ENCODE peak calls at places on chromosomes 4 and X, in four cellular contexts. K, Z, J and B are unnamed samples.

GRCh38 chrX:8548446-8548845 is 83.8 kb downstream of the VCX3B start:
- DNase-seq in K (no peak), Z (no peak), J (no peak), B (no peak)

GRCh38 chr4:40038972-40039371 is 17.7 kb upstream of the N4BP2 start:
- DNase-seq in K (no peak), Z (no peak), J (peak; percentile 6), B (no peak)

GRCh38 chrX:14095702-14096101 is 66.0 kb upstream of the GEMIN8 start:
- DNase-seq in K (peak; percentile 34), Z (peak; percentile 70), J (peak; percentile 42), B (no peak)

GRCh38 chrX:46837543-46838481 is 969 bp downstream of the RP2 start:
- DNase-seq in K (peak; percentile 30), Z (peak; percentile 20), J (peak; percentile 40), B (no peak)

GRCh38 chr4:84800256-84800655 is 166.2 kb downstream of the WDFY3 start:
- DNase-seq in K (no peak), Z (no peak), J (no peak), B (no peak)

GRCh38 chr4:145609494-145610427 is 9.4 kb upstream of the MMAA start:
- DNase-seq in K (peak; percentile 38), Z (peak; percentile 85), J (peak; percentile 74), B (peak; percentile 39)

GRCh38 chrX:113929004-113929403 is 654.9 kb upstream of the HTR2C start:
- DNase-seq in K (no peak), Z (peak; percentile 67), J (peak; percentile 19), B (no peak)

GRCh38 chr4:13580018-13580417 is 35.7 kb upstream of the NKX3-2 start:
- DNase-seq in K (no peak), Z (no peak), J (no peak), B (no peak)

GRCh38 chr4:52545099-52546069 is 113.7 kb downstream of the USP46 start:
- DNase-seq in K (peak; percentile 72), Z (peak; percentile 75), J (peak; percentile 61), B (peak; percentile 40)

GRCh38 chr4:53477038-53477565 is 99.7 kb downstream of the FIP1L1 start:
- DNase-seq in K (no peak), Z (peak; percentile 18), J (no peak), B (no peak)

GRCh38 chrX:69493193-69493592 is 10.9 kb upstream of the NALF2 start:
- DNase-seq in K (peak; percentile 36), Z (peak; percentile 19), J (no peak), B (no peak)

GRCh38 chr4:115365185-115365584 is 251.8 kb upstream of the NDST4 start:
- DNase-seq in K (no peak), Z (no peak), J (no peak), B (no peak)

GRCh38 chr4:143294310-143294709 is 42.4 kb upstream of the GAB1 start:
- DNase-seq in K (no peak), Z (peak; percentile 92), J (no peak), B (no peak)

GRCh38 chr4:119209077-119209476 is 3.4 kb upstream of the USP53 start:
- DNase-seq in K (peak; percentile 41), Z (peak; percentile 85), J (peak; percentile 94), B (no peak)

GRCh38 chr4:95363966-95364365 is 184.8 kb downstream of the UNC5C start:
- DNase-seq in K (no peak), Z (peak; percentile 31), J (no peak), B (no peak)

GRCh38 chr4:95362066-95362465 is 186.7 kb downstream of the UNC5C start:
- DNase-seq in K (no peak), Z (no peak), J (no peak), B (no peak)

GRCh38 chr4:95363579-95363965 is 185.2 kb downstream of the UNC5C start:
- DNase-seq in K (no peak), Z (no peak), J (no peak), B (no peak)

GRCh38 chr4:95361696-95361965 is 187.1 kb downstream of the UNC5C start:
- DNase-seq in K (no peak), Z (no peak), J (no peak), B (no peak)

DNA sequence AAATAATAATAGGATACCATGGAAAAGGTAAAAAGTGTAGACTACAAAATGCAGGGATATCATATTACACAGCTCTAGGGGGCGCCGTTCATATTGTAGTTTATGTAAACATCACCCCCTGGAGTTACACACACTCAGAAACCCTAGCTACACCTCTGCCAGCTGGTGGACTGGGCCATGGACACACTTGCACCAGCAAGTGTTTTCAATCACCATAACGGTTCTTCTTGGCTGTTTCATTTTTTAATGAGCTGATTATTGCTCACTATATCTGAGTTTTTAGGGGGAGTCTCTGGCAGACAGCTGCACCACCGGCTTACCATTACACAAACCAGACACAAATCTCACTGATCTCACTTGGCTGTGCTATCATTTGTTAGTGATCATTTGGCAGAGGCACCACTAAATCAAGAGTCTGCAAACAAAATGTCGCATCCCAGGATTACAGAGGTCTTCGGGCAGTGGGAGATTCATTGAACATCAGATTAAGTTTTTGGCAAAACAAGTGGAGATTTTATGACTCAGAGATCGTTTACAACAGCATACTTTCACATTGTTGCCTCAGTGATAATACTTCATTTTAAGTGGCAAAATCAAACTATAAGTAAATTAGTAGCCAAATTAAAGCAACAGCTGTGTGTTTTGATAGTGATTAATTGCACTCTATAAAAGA is 185.7 kb downstream of the UNC5C start:
- DNase-seq in K (no peak), Z (peak; percentile 49), J (peak; percentile 17), B (no peak)
- TF ChIP-seq CTCF in K (no peak), Z (no peak), J (peak; percentile 6), B (no peak)

DNA sequence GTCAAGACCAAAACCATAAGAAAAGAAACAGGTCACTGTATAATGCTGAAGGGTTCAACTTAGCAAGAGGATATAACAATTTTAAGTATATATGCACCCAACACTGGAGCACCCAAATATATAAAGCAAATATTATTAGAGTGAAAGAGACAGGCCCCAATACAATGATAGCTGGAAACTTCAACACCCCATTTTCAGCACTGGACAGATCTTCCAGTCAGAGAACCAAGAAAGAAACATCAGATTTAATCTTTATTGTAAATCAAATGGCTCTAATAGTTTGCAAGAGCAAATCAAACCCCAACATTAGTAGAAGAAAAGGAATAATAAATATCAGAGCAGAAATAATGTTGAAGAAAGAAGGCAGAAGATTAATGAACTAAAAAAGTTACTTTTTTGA is 36.2 kb downstream of the MAGED4 start:
- DNase-seq in K (no peak), Z (no peak), J (no peak), B (no peak)
- TF ChIP-seq CTCF in K (no peak), Z (no peak), J (no peak), B (no peak)

GRCh38 chr4:104465201-104465600 is 29.5 kb downstream of the CXXC4 start:
- DNase-seq in K (no peak), Z (peak; percentile 6), J (no peak), B (no peak)
- TF ChIP-seq CTCF in K (no peak), Z (no peak), J (no peak), B (no peak)

DNA sequence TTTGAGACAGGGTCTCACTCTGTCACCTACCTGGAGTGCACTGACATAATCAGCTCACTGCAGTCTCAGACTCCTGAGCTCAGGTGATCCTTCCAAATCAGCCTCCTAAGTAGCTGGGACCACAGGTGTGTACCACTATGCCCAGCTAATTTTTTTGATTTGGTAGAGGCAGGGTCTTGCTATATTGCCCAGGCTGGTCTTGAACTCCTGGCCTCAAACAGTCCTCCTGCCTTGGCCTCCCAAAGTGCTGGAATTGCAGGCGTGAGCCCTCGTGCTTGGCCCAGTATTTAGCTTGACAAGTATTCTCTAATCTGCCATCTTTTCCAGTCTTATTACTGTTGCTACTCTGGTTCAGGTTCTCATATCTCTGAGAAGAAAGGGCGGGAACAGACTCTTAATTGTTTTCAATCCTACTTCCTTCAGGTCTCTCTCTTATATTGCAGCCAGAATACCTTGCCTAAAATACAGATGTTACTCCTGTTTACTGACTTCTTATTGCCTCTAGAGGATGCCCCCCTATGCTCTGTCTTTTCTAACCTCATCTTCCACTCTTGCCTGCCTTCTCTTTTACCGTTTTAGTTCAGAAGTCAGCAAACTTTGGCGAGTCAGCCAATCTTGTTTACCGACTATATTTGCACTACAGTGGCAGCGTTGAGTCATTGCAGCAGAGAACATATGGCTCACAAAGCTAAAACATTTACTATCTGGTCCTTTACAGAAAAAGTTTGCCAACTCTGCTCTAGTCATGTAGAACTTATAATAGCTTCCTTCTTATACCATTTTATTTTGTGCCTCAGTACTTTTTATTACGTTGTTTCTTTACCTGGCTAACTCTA is 19.0 kb downstream of the MRPL1 start:
- DNase-seq in K (no peak), Z (peak; percentile 17), J (peak; percentile 15), B (no peak)
- TF ChIP-seq CTCF in K (no peak), Z (no peak), J (no peak), B (no peak)

GRCh38 chr4:113420938-113421337 is 340.6 kb downstream of the CAMK2D start:
- DNase-seq in K (no peak), Z (no peak), J (no peak), B (no peak)

GRCh38 chr4:113419631-113420030 is 341.9 kb downstream of the CAMK2D start:
- DNase-seq in K (no peak), Z (no peak), J (no peak), B (no peak)

GRCh38 chr4:113423631-113424030 is 337.9 kb downstream of the CAMK2D start:
- DNase-seq in K (no peak), Z (no peak), J (peak; percentile 55), B (no peak)
- TF ChIP-seq CTCF in K (no peak), Z (no peak), J (no peak), B (no peak)

GRCh38 chr4:8606966-8607365 is 14.4 kb downstream of the CPZ start:
- DNase-seq in K (no peak), Z (no peak), J (no peak), B (no peak)

GRCh38 chr4:8607603-8608481 is 15.3 kb downstream of the CPZ start:
- DNase-seq in K (peak; percentile 85), Z (peak; percentile 7), J (no peak), B (peak; percentile 33)

GRCh38 chr4:8609406-8609805 is 16.8 kb downstream of the CPZ start:
- DNase-seq in K (no peak), Z (no peak), J (no peak), B (no peak)

GRCh38 chr4:8609824-8610350 is 17.3 kb downstream of the CPZ start:
- DNase-seq in K (no peak), Z (no peak), J (no peak), B (no peak)

DNA sequence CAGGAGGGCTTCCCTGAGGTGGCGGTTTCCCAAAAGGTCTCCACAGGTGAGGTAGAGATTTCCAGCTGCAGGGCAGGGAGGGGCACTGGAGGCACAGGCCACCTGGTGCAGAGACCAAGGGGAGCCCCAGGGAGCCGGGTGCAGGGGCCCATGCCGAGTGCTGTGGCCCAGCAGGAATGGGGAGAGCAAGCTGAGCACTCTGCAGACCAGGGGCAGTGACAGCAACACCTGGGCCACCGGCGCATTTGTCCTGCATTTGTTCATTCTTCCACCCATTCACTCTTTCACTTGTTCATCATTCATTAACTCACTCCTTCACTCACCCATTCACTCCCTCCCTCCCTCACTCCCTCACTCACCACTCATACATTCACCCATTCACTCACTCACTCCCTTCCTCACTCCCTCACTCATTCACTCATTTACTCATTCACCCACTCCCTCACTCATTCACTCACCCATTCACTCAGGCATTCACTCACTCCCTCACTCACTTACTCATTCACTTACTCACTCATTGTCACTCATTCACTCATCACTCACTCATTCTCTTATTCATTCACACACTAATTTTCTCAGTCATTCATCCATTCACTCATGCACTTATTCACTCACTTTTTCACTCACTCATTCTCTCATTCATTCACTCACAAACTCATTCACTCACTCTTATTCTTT is 16.3 kb downstream of the CPZ start:
- DNase-seq in K (no peak), Z (no peak), J (no peak), B (no peak)
- TF ChIP-seq CTCF in K (no peak), Z (no peak), J (no peak), B (no peak)

DNA sequence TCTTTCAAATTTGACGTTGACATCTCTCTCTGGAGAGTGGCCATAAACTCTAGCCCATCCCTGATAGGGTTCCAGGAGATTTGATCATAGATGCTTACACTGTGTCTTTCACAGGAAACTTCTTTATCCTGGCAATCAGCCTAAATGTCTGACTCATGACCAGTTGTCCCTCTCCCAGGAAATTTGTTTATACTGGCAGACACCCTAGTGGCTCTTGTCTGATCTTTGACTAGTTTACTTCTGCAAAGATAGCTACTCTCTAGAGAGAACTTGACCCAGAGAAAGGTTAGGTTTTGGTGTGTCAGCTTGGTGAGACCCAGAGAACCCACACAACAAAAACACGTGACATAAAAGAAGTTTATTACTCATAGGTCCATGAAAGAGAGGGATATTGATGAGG is 509.8 kb downstream of the CENPC start:
- DNase-seq in K (no peak), Z (peak; percentile 61), J (peak; percentile 89), B (no peak)
- TF ChIP-seq CTCF in K (no peak), Z (no peak), J (no peak), B (no peak)